ENCODE peak calls at places on chromosomes 13 and 19, in five cellular contexts. One of them, this sample, is unnamed.

GRCh38 chr13:88248393-88248792 is 577.2 kb downstream of the SLITRK5 start:
- DNase-seq in activated T-cell treated with anti-CD3 and anti-CD28 coated beads for 1 hour: no peak
- DNase-seq in A549: no peak
- DNase-seq in skeletal muscle cell: no peak
- DNase-seq in left colon: no peak
- DNase-seq in this sample: no peak

GRCh38 chr13:32234914-32235313 is 80.2 kb downstream of the ZAR1L start:
- DNase-seq in A549: no peak
- DNase-seq in left colon: no peak
- DNase-seq in skeletal muscle cell: no peak
- DNase-seq in activated T-cell treated with anti-CD3 and anti-CD28 coated beads for 1 hour: no peak
- DNase-seq in this sample: no peak

GRCh38 chr19:50315773-50316448 is 13.3 kb downstream of the KCNC3 start:
- DNase-seq in left colon: no peak
- DNase-seq in activated T-cell treated with anti-CD3 and anti-CD28 coated beads for 1 hour: no peak
- DNase-seq in skeletal muscle cell: no peak
- DNase-seq in A549: peak
- DNase-seq in this sample: no peak

GRCh38 chr13:110471833-110472162 is 89.7 kb downstream of the RAB20 start:
- DNase-seq in skeletal muscle cell: no peak
- DNase-seq in activated T-cell treated with anti-CD3 and anti-CD28 coated beads for 1 hour: no peak
- DNase-seq in left colon: peak
- DNase-seq in A549: no peak
- DNase-seq in this sample: no peak

GRCh38 chr13:63541336-63541735 is 2125.7 kb upstream of the PCDH20 start:
- DNase-seq in skeletal muscle cell: no peak
- DNase-seq in left colon: no peak
- DNase-seq in A549: no peak
- DNase-seq in activated T-cell treated with anti-CD3 and anti-CD28 coated beads for 1 hour: no peak
- DNase-seq in this sample: no peak

GRCh38 chr13:24640752-24641151 is 39.5 kb upstream of the ATP12A start:
- DNase-seq in left colon: no peak
- DNase-seq in A549: no peak
- DNase-seq in activated T-cell treated with anti-CD3 and anti-CD28 coated beads for 1 hour: no peak
- DNase-seq in skeletal muscle cell: no peak
- DNase-seq in this sample: no peak

GRCh38 chr19:19427935-19428334 is 22.5 kb downstream of the GATAD2A start:
- DNase-seq in left colon: no peak
- DNase-seq in skeletal muscle cell: no peak
- DNase-seq in activated T-cell treated with anti-CD3 and anti-CD28 coated beads for 1 hour: no peak
- DNase-seq in A549: no peak
- DNase-seq in this sample: no peak

GRCh38 chr13:22235285-22235949 is 564.5 kb downstream of the FGF9 start:
- DNase-seq in activated T-cell treated with anti-CD3 and anti-CD28 coated beads for 1 hour: no peak
- DNase-seq in left colon: no peak
- DNase-seq in skeletal muscle cell: no peak
- DNase-seq in A549: no peak
- DNase-seq in this sample: no peak

GRCh38 chr19:47156861-47157454 is 26.3 kb downstream of the SAE1 start:
- DNase-seq in A549: no peak
- DNase-seq in left colon: no peak
- DNase-seq in skeletal muscle cell: no peak
- DNase-seq in activated T-cell treated with anti-CD3 and anti-CD28 coated beads for 1 hour: no peak
- DNase-seq in this sample: no peak

GRCh38 chr13:28568286-28568685 is 73.4 kb upstream of the FLT1 start:
- DNase-seq in A549: no peak
- DNase-seq in skeletal muscle cell: no peak
- DNase-seq in activated T-cell treated with anti-CD3 and anti-CD28 coated beads for 1 hour: no peak
- DNase-seq in left colon: peak
- DNase-seq in this sample: peak

GRCh38 chr19:49613374-49613773 is 22.4 kb downstream of the PRR12 start:
- DNase-seq in A549: peak
- DNase-seq in activated T-cell treated with anti-CD3 and anti-CD28 coated beads for 1 hour: no peak
- DNase-seq in left colon: no peak
- DNase-seq in skeletal muscle cell: no peak
- DNase-seq in this sample: no peak

GRCh38 chr13:93180376-93180966 is 46.1 kb upstream of the GPC6 start:
- DNase-seq in activated T-cell treated with anti-CD3 and anti-CD28 coated beads for 1 hour: no peak
- DNase-seq in A549: no peak
- DNase-seq in left colon: no peak
- DNase-seq in skeletal muscle cell: no peak
- DNase-seq in this sample: peak

GRCh38 chr19:56993851-56994250 is 125.9 kb upstream of the USP29 start:
- DNase-seq in left colon: no peak
- DNase-seq in A549: no peak
- DNase-seq in activated T-cell treated with anti-CD3 and anti-CD28 coated beads for 1 hour: no peak
- DNase-seq in skeletal muscle cell: no peak
- DNase-seq in this sample: no peak

GRCh38 chr19:57099199-57099661 is 20.6 kb upstream of the USP29 start:
- DNase-seq in skeletal muscle cell: no peak
- DNase-seq in A549: peak
- DNase-seq in left colon: peak
- DNase-seq in activated T-cell treated with anti-CD3 and anti-CD28 coated beads for 1 hour: peak
- DNase-seq in this sample: no peak

GRCh38 chr19:49342291-49342721 is 7.1 kb downstream of the CD37 start:
- DNase-seq in activated T-cell treated with anti-CD3 and anti-CD28 coated beads for 1 hour: no peak
- DNase-seq in left colon: no peak
- DNase-seq in skeletal muscle cell: no peak
- DNase-seq in A549: no peak
- DNase-seq in this sample: no peak

GRCh38 chr13:78586706-78587105 is 16.6 kb downstream of the POU4F1 start:
- DNase-seq in A549: no peak
- DNase-seq in left colon: no peak
- DNase-seq in skeletal muscle cell: no peak
- DNase-seq in activated T-cell treated with anti-CD3 and anti-CD28 coated beads for 1 hour: no peak
- DNase-seq in this sample: no peak

GRCh38 chr13:50401721-50402510 is 386.7 kb downstream of the KCNRG start:
- DNase-seq in activated T-cell treated with anti-CD3 and anti-CD28 coated beads for 1 hour: no peak
- DNase-seq in A549: no peak
- DNase-seq in left colon: no peak
- DNase-seq in skeletal muscle cell: peak
- DNase-seq in this sample: no peak

GRCh38 chr13:20721454-20722357 is 18.2 kb downstream of the IL17D start:
- DNase-seq in left colon: peak
- DNase-seq in A549: no peak
- DNase-seq in activated T-cell treated with anti-CD3 and anti-CD28 coated beads for 1 hour: no peak
- DNase-seq in skeletal muscle cell: peak
- DNase-seq in this sample: peak

GRCh38 chr13:44819245-44819644 is 170.0 kb downstream of the NUFIP1 start:
- DNase-seq in skeletal muscle cell: no peak
- DNase-seq in A549: peak
- DNase-seq in left colon: no peak
- DNase-seq in activated T-cell treated with anti-CD3 and anti-CD28 coated beads for 1 hour: no peak
- DNase-seq in this sample: peak

GRCh38 chr13:103625194-103625593 is 559.0 kb upstream of the SLC10A2 start:
- DNase-seq in skeletal muscle cell: no peak
- DNase-seq in A549: no peak
- DNase-seq in left colon: no peak
- DNase-seq in activated T-cell treated with anti-CD3 and anti-CD28 coated beads for 1 hour: no peak
- DNase-seq in this sample: no peak

GRCh38 chr19:6734096-6734696 is 3.2 kb downstream of the GPR108 start:
- DNase-seq in activated T-cell treated with anti-CD3 and anti-CD28 coated beads for 1 hour: no peak
- DNase-seq in A549: no peak
- DNase-seq in left colon: no peak
- DNase-seq in skeletal muscle cell: no peak
- DNase-seq in this sample: no peak

GRCh38 chr13:98449273-98449672 is 127.6 kb downstream of the STK24 start:
- DNase-seq in A549: no peak
- DNase-seq in skeletal muscle cell: no peak
- DNase-seq in activated T-cell treated with anti-CD3 and anti-CD28 coated beads for 1 hour: no peak
- DNase-seq in left colon: no peak
- DNase-seq in this sample: no peak

GRCh38 chr19:38596057-38596981 is 21.4 kb downstream of the MAP4K1 start:
- DNase-seq in skeletal muscle cell: no peak
- DNase-seq in activated T-cell treated with anti-CD3 and anti-CD28 coated beads for 1 hour: no peak
- DNase-seq in left colon: peak
- DNase-seq in A549: peak
- DNase-seq in this sample: no peak